ENCODE peak calls at places on chromosomes 16 and 17, in ten cellular contexts. One of them, this sample, is unnamed.
A peak's percentile ranks its signal among the peaks of the same experiment; 100 is the strongest.

GRCh38 chr16:64982581-64982980 is 139.3 kb downstream of the CDH11 start:
- DNase-seq in Right ventricle myocardium inferior: no peak
- DNase-seq in germinal center: no peak
- DNase-seq in naive thymus-derived CD4-positive, alpha-beta T cell: no peak
- DNase-seq in activated T-helper 1 cell treated with Interleukin-2 at 50 U/mL for 16 hours: no peak
- DNase-seq in activated effector memory CD4-positive, alpha-beta T cell treated with anti-CD3 and anti-CD28 coated beads, Interleukin-2, amount 50 U/mL, for 16 hours: no peak
- DNase-seq in IMR-90: peak; percentile 23
- DNase-seq in Right ventricle myocardium superior: no peak
- DNase-seq in GM12891: no peak
- DNase-seq in nucleus accumbens: no peak
- DNase-seq in this sample: no peak

GRCh38 chr16:88533945-88534641 is 36.1 kb upstream of the ZC3H18 start:
- DNase-seq in Right ventricle myocardium inferior: peak; percentile 91
- DNase-seq in germinal center: peak; percentile 92
- DNase-seq in activated T-helper 1 cell treated with Interleukin-2 at 50 U/mL for 16 hours: peak; percentile 78
- DNase-seq in IMR-90: peak; percentile 45
- DNase-seq in naive thymus-derived CD4-positive, alpha-beta T cell: peak; percentile 87
- DNase-seq in nucleus accumbens: peak; percentile 25
- DNase-seq in activated effector memory CD4-positive, alpha-beta T cell treated with anti-CD3 and anti-CD28 coated beads, Interleukin-2, amount 50 U/mL, for 16 hours: peak; percentile 93
- DNase-seq in GM12891: peak; percentile 90
- DNase-seq in Right ventricle myocardium superior: peak; percentile 90
- DNase-seq in this sample: peak; percentile 58

GRCh38 chr16:66134875-66135274 is 231.6 kb upstream of the CDH5 start:
- DNase-seq in activated T-helper 1 cell treated with Interleukin-2 at 50 U/mL for 16 hours: no peak
- DNase-seq in Right ventricle myocardium inferior: peak; percentile 67
- DNase-seq in GM12891: no peak
- DNase-seq in Right ventricle myocardium superior: no peak
- DNase-seq in naive thymus-derived CD4-positive, alpha-beta T cell: no peak
- DNase-seq in activated effector memory CD4-positive, alpha-beta T cell treated with anti-CD3 and anti-CD28 coated beads, Interleukin-2, amount 50 U/mL, for 16 hours: no peak
- DNase-seq in germinal center: no peak
- DNase-seq in nucleus accumbens: no peak
- DNase-seq in IMR-90: no peak
- DNase-seq in this sample: no peak

GRCh38 chr16:55711959-55712876 is 56.4 kb downstream of the SLC6A2 start:
- DNase-seq in naive thymus-derived CD4-positive, alpha-beta T cell: peak; percentile 37
- DNase-seq in activated T-helper 1 cell treated with Interleukin-2 at 50 U/mL for 16 hours: peak; percentile 5
- DNase-seq in GM12891: peak; percentile 43
- DNase-seq in Right ventricle myocardium inferior: no peak
- DNase-seq in IMR-90: peak; percentile 45
- DNase-seq in germinal center: peak; percentile 62
- DNase-seq in activated effector memory CD4-positive, alpha-beta T cell treated with anti-CD3 and anti-CD28 coated beads, Interleukin-2, amount 50 U/mL, for 16 hours: peak; percentile 82
- DNase-seq in Right ventricle myocardium superior: peak; percentile 78
- DNase-seq in nucleus accumbens: no peak
- DNase-seq in this sample: peak; percentile 63

GRCh38 chr16:30351586-30352419 is 3.3 kb downstream of the CD2BP2 start:
- DNase-seq in naive thymus-derived CD4-positive, alpha-beta T cell: no peak
- DNase-seq in germinal center: no peak
- DNase-seq in activated T-helper 1 cell treated with Interleukin-2 at 50 U/mL for 16 hours: no peak
- DNase-seq in GM12891: no peak
- DNase-seq in nucleus accumbens: peak; percentile 70
- DNase-seq in IMR-90: peak; percentile 90
- DNase-seq in Right ventricle myocardium superior: peak; percentile 87
- DNase-seq in Right ventricle myocardium inferior: peak; percentile 81
- DNase-seq in activated effector memory CD4-positive, alpha-beta T cell treated with anti-CD3 and anti-CD28 coated beads, Interleukin-2, amount 50 U/mL, for 16 hours: peak; percentile 57
- DNase-seq in this sample: peak; percentile 97

GRCh38 chr17:47791025-47791424 is 30.6 kb downstream of the OSBPL7 start:
- DNase-seq in IMR-90: no peak
- DNase-seq in GM12891: no peak
- DNase-seq in Right ventricle myocardium inferior: peak; percentile 13
- DNase-seq in activated T-helper 1 cell treated with Interleukin-2 at 50 U/mL for 16 hours: no peak
- DNase-seq in Right ventricle myocardium superior: no peak
- DNase-seq in nucleus accumbens: no peak
- DNase-seq in activated effector memory CD4-positive, alpha-beta T cell treated with anti-CD3 and anti-CD28 coated beads, Interleukin-2, amount 50 U/mL, for 16 hours: no peak
- DNase-seq in naive thymus-derived CD4-positive, alpha-beta T cell: no peak
- DNase-seq in germinal center: no peak
- DNase-seq in this sample: no peak

GRCh38 chr17:38332735-38333134 is 11.0 kb downstream of the GPR179 start:
- DNase-seq in naive thymus-derived CD4-positive, alpha-beta T cell: no peak
- DNase-seq in Right ventricle myocardium inferior: no peak
- DNase-seq in IMR-90: no peak
- DNase-seq in Right ventricle myocardium superior: no peak
- DNase-seq in germinal center: no peak
- DNase-seq in activated T-helper 1 cell treated with Interleukin-2 at 50 U/mL for 16 hours: no peak
- DNase-seq in GM12891: no peak
- DNase-seq in nucleus accumbens: no peak
- DNase-seq in activated effector memory CD4-positive, alpha-beta T cell treated with anti-CD3 and anti-CD28 coated beads, Interleukin-2, amount 50 U/mL, for 16 hours: no peak
- DNase-seq in this sample: no peak

GRCh38 chr17:28225271-28225670 is 93.7 kb upstream of the TMEM97 start:
- DNase-seq in Right ventricle myocardium inferior: no peak
- DNase-seq in IMR-90: no peak
- DNase-seq in activated T-helper 1 cell treated with Interleukin-2 at 50 U/mL for 16 hours: no peak
- DNase-seq in activated effector memory CD4-positive, alpha-beta T cell treated with anti-CD3 and anti-CD28 coated beads, Interleukin-2, amount 50 U/mL, for 16 hours: no peak
- DNase-seq in germinal center: no peak
- DNase-seq in GM12891: no peak
- DNase-seq in Right ventricle myocardium superior: peak; percentile 46
- DNase-seq in nucleus accumbens: no peak
- DNase-seq in naive thymus-derived CD4-positive, alpha-beta T cell: no peak
- DNase-seq in this sample: no peak

GRCh38 chr16:88920618-88921602 is 54.5 kb upstream of the PABPN1L start:
- DNase-seq in GM12891: peak; percentile 88
- DNase-seq in IMR-90: peak; percentile 61
- DNase-seq in naive thymus-derived CD4-positive, alpha-beta T cell: no peak
- DNase-seq in activated T-helper 1 cell treated with Interleukin-2 at 50 U/mL for 16 hours: no peak
- DNase-seq in germinal center: peak; percentile 56
- DNase-seq in Right ventricle myocardium superior: peak; percentile 88
- DNase-seq in nucleus accumbens: no peak
- DNase-seq in Right ventricle myocardium inferior: peak; percentile 87
- DNase-seq in activated effector memory CD4-positive, alpha-beta T cell treated with anti-CD3 and anti-CD28 coated beads, Interleukin-2, amount 50 U/mL, for 16 hours: no peak
- DNase-seq in this sample: peak; percentile 71

GRCh38 chr17:72782985-72783701 is 309.3 kb downstream of the SLC39A11 start:
- DNase-seq in nucleus accumbens: no peak
- DNase-seq in naive thymus-derived CD4-positive, alpha-beta T cell: no peak
- DNase-seq in Right ventricle myocardium inferior: no peak
- DNase-seq in IMR-90: no peak
- DNase-seq in germinal center: no peak
- DNase-seq in activated effector memory CD4-positive, alpha-beta T cell treated with anti-CD3 and anti-CD28 coated beads, Interleukin-2, amount 50 U/mL, for 16 hours: no peak
- DNase-seq in Right ventricle myocardium superior: no peak
- DNase-seq in activated T-helper 1 cell treated with Interleukin-2 at 50 U/mL for 16 hours: no peak
- DNase-seq in GM12891: no peak
- DNase-seq in this sample: no peak

GRCh38 chr17:79810138-79811027 is 13.5 kb upstream of the CBX8 start:
- DNase-seq in germinal center: peak; percentile 91
- DNase-seq in GM12891: peak; percentile 89
- DNase-seq in nucleus accumbens: peak; percentile 37
- DNase-seq in IMR-90: peak; percentile 76
- DNase-seq in activated T-helper 1 cell treated with Interleukin-2 at 50 U/mL for 16 hours: peak; percentile 60
- DNase-seq in Right ventricle myocardium inferior: peak; percentile 91
- DNase-seq in Right ventricle myocardium superior: peak; percentile 82
- DNase-seq in naive thymus-derived CD4-positive, alpha-beta T cell: peak; percentile 77
- DNase-seq in activated effector memory CD4-positive, alpha-beta T cell treated with anti-CD3 and anti-CD28 coated beads, Interleukin-2, amount 50 U/mL, for 16 hours: peak; percentile 94
- DNase-seq in this sample: peak; percentile 76

GRCh38 chr17:13510062-13510461 is 91.7 kb downstream of the HS3ST3A1 start:
- DNase-seq in activated effector memory CD4-positive, alpha-beta T cell treated with anti-CD3 and anti-CD28 coated beads, Interleukin-2, amount 50 U/mL, for 16 hours: no peak
- DNase-seq in activated T-helper 1 cell treated with Interleukin-2 at 50 U/mL for 16 hours: no peak
- DNase-seq in GM12891: no peak
- DNase-seq in nucleus accumbens: no peak
- DNase-seq in Right ventricle myocardium inferior: no peak
- DNase-seq in naive thymus-derived CD4-positive, alpha-beta T cell: no peak
- DNase-seq in Right ventricle myocardium superior: no peak
- DNase-seq in germinal center: no peak
- DNase-seq in IMR-90: peak; percentile 61
- DNase-seq in this sample: peak; percentile 43

GRCh38 chr16:11361751-11362742 is 16.8 kb downstream of the RMI2 start:
- DNase-seq in germinal center: peak; percentile 51
- DNase-seq in activated T-helper 1 cell treated with Interleukin-2 at 50 U/mL for 16 hours: no peak
- DNase-seq in naive thymus-derived CD4-positive, alpha-beta T cell: no peak
- DNase-seq in IMR-90: no peak
- DNase-seq in activated effector memory CD4-positive, alpha-beta T cell treated with anti-CD3 and anti-CD28 coated beads, Interleukin-2, amount 50 U/mL, for 16 hours: peak; percentile 70
- DNase-seq in Right ventricle myocardium inferior: no peak
- DNase-seq in GM12891: peak; percentile 45
- DNase-seq in Right ventricle myocardium superior: no peak
- DNase-seq in nucleus accumbens: no peak
- DNase-seq in this sample: no peak

GRCh38 chr17:67628580-67629013 is 89.1 kb upstream of the NOL11 start:
- DNase-seq in Right ventricle myocardium superior: peak; percentile 56
- DNase-seq in activated effector memory CD4-positive, alpha-beta T cell treated with anti-CD3 and anti-CD28 coated beads, Interleukin-2, amount 50 U/mL, for 16 hours: no peak
- DNase-seq in nucleus accumbens: no peak
- DNase-seq in IMR-90: no peak
- DNase-seq in activated T-helper 1 cell treated with Interleukin-2 at 50 U/mL for 16 hours: no peak
- DNase-seq in naive thymus-derived CD4-positive, alpha-beta T cell: no peak
- DNase-seq in Right ventricle myocardium inferior: no peak
- DNase-seq in germinal center: peak; percentile 23
- DNase-seq in GM12891: peak; percentile 19
- DNase-seq in this sample: peak; percentile 43

GRCh38 chr17:80279895-80280294 is 19.2 kb downstream of the RNF213 start:
- DNase-seq in Right ventricle myocardium inferior: peak; percentile 85
- DNase-seq in GM12891: no peak
- DNase-seq in activated effector memory CD4-positive, alpha-beta T cell treated with anti-CD3 and anti-CD28 coated beads, Interleukin-2, amount 50 U/mL, for 16 hours: no peak
- DNase-seq in germinal center: no peak
- DNase-seq in activated T-helper 1 cell treated with Interleukin-2 at 50 U/mL for 16 hours: no peak
- DNase-seq in nucleus accumbens: no peak
- DNase-seq in Right ventricle myocardium superior: peak; percentile 84
- DNase-seq in naive thymus-derived CD4-positive, alpha-beta T cell: no peak
- DNase-seq in IMR-90: peak; percentile 88
- DNase-seq in this sample: peak; percentile 93

This sample was measured in fibroblast of pulmonary artery.